ENCODE peak calls at places on chromosome 1, in nine cellular contexts. Z is RWPE1, K is IMR-90, I is H1, O is heart right ventricle, W is heart left ventricle, U is GM13976, G is prostate gland, X is lower leg skin. R is an unnamed sample.

GRCh38 chr1:235006132-235006721 is 122.4 kb downstream of the TOMM20 start:
- DNase-seq in Z (no peak), K (no peak), I (no peak), O (no peak), W (no peak), U (no peak), G (no peak), X (no peak), R (peak)

GRCh38 chr1:198064181-198064580 is 92.6 kb upstream of the NEK7 start:
- DNase-seq in Z (peak), K (peak), I (no peak), O (no peak), W (no peak), U (no peak), G (no peak), X (no peak), R (no peak)

GRCh38 chr1:63522891-63523728 is at the start of the genes EFCAB7 and ITGB3BP:
- DNase-seq in Z (peak), K (peak), I (peak), O (peak), W (peak), U (peak), G (peak), X (peak), R (peak)

GRCh38 chr1:32150847-32151246 is 28.6 kb upstream of the TXLNA start:
- DNase-seq in Z (no peak), K (peak), I (no peak), O (no peak), W (no peak), U (no peak), G (no peak), X (no peak), R (no peak)

GRCh38 chr1:154760469-154760933 is 109.6 kb downstream of the KCNN3 start:
- DNase-seq in Z (peak), K (no peak), I (no peak), O (peak), W (peak), U (peak), G (peak), X (no peak), R (peak)

GRCh38 chr1:54668567-54668966 is 27.0 kb downstream of the MROH7 start:
- DNase-seq in Z (no peak), K (no peak), I (no peak), O (no peak), W (no peak), U (no peak), G (no peak), X (no peak), R (no peak)

GRCh38 chr1:163395767-163396166 is 74.0 kb downstream of the NUF2 start:
- DNase-seq in Z (no peak), K (no peak), I (no peak), O (no peak), W (no peak), U (no peak), G (no peak), X (no peak), R (no peak)

GRCh38 chr1:156080598-156081173 is 1.6 kb downstream of the MEX3A start:
- DNase-seq in Z (no peak), K (no peak), I (no peak), O (no peak), W (no peak), U (no peak), G (no peak), X (no peak), R (no peak)

GRCh38 chr1:58689167-58689566 is 10.7 kb downstream of the MYSM1 start:
- DNase-seq in Z (no peak), K (no peak), I (no peak), O (no peak), W (no peak), U (no peak), G (no peak), X (no peak), R (no peak)

GRCh38 chr1:168521391-168522000 is 22.3 kb downstream of the XCL2 start:
- DNase-seq in Z (no peak), K (no peak), I (no peak), O (no peak), W (no peak), U (no peak), G (no peak), X (no peak), R (no peak)

GRCh38 chr1:219539645-219540254 is 73.2 kb downstream of the ZC3H11B start:
- DNase-seq in Z (no peak), K (no peak), I (no peak), O (no peak), W (no peak), U (no peak), G (no peak), X (no peak), R (no peak)

GRCh38 chr1:181101581-181102226 is 13.2 kb downstream of the IER5 start:
- DNase-seq in Z (no peak), K (peak), I (no peak), O (no peak), W (no peak), U (no peak), G (no peak), X (no peak), R (no peak)

GRCh38 chr1:94183197-94183815 is 54.1 kb downstream of the ARHGAP29 start:
- DNase-seq in Z (no peak), K (no peak), I (no peak), O (no peak), W (no peak), U (no peak), G (no peak), X (no peak), R (no peak)

GRCh38 chr1:110065841-110066240 is 4.6 kb downstream of the ALX3 start:
- DNase-seq in Z (no peak), K (no peak), I (no peak), O (no peak), W (no peak), U (no peak), G (no peak), X (no peak), R (no peak)

GRCh38 chr1:159492575-159493323 is 43.1 kb downstream of the OR10J5 start:
- DNase-seq in Z (peak), K (no peak), I (no peak), O (no peak), W (no peak), U (no peak), G (no peak), X (no peak), R (no peak)

GRCh38 chr1:5565726-5566125 is 426.5 kb downstream of the NPHP4 start:
- DNase-seq in Z (no peak), K (no peak), I (no peak), O (no peak), W (no peak), U (no peak), G (no peak), X (no peak), R (no peak)

GRCh38 chr1:23202263-23202749 is 15.0 kb downstream of the HTR1D start:
- DNase-seq in Z (no peak), K (peak), I (no peak), O (no peak), W (no peak), U (no peak), G (no peak), X (no peak), R (no peak)

GRCh38 chr1:6692956-6693355 is 8.7 kb downstream of the DNAJC11 start:
- DNase-seq in Z (no peak), K (no peak), I (no peak), O (no peak), W (no peak), U (no peak), G (no peak), X (no peak), R (no peak)

GRCh38 chr1:215824245-215824644 is 257.1 kb downstream of the KCTD3 start:
- DNase-seq in Z (no peak), K (peak), I (peak), O (no peak), W (no peak), U (no peak), G (no peak), X (no peak), R (no peak)

GRCh38 chr1:77945345-77945744 is 33.5 kb downstream of the FUBP1 start:
- DNase-seq in Z (no peak), K (no peak), I (no peak), O (no peak), W (no peak), U (no peak), G (no peak), X (no peak), R (no peak)

GRCh38 chr1:119139393-119139792 is 1.1 kb downstream of the WARS2 start:
- DNase-seq in Z (no peak), K (no peak), I (no peak), O (no peak), W (no peak), U (peak), G (no peak), X (no peak), R (peak)

GRCh38 chr1:152495066-152495675 is 15.4 kb upstream of the LCE5A start:
- DNase-seq in Z (no peak), K (no peak), I (no peak), O (no peak), W (no peak), U (peak), G (no peak), X (no peak), R (peak)

GRCh38 chr1:44294588-44295007 is 60.5 kb downstream of the ERI3 start:
- DNase-seq in Z (no peak), K (peak), I (no peak), O (no peak), W (no peak), U (no peak), G (no peak), X (peak), R (no peak)

DNA sequence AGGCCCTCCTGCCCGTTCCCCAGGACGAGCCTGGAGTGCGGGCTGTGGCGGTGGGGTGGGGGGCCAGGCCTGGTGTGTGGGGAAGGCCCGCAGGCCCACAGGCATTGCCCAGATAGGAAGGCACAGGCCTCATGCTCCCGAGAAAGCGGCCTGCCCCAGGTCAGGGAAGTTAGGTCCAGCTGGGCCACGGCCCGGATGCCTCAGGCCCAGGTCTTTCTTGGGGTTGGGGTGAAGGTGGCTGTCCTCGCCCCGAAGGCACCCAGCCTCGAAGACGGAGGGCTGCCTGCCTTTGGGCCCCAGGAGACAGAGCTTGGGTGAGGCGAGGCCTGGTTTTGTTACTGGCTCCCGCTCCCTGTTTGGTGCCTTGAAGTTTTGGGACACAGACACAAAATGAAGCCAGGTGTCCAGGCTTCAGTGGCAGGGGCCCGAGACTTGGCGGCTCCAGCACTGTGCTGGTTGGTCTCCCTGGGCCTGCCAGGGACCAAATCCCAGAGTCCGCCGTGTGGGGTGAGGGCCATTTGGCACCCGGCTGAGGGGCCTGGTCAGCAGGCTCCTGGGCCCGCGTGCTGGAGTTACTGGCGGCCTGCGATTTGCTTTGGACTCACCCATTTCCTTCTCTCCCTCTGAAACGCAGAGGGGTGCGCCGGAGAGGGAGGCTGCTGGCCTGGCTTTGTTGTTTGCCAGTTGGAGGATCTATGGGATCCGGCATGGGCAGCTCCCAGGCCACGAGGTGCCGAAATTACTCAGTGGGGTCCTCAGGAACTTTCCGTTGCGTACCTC is 2.0 kb downstream of the SKI start:
- DNase-seq in Z (peak), K (peak), I (no peak), O (peak), W (peak), U (no peak), G (no peak), X (no peak), R (no peak)
- TF ChIP-seq CTCF in Z (no peak), K (no peak), I (no peak), O (no peak), W (no peak), U (no peak), G (no peak), X (no peak), R (no peak)

GRCh38 chr1:36996106-36996505 is 38.2 kb downstream of the GRIK3 start:
- DNase-seq in Z (no peak), K (no peak), I (no peak), O (no peak), W (no peak), U (no peak), G (no peak), X (no peak), R (no peak)
- TF ChIP-seq CTCF in Z (no peak), K (no peak), I (no peak), O (no peak), W (no peak), U (no peak), G (no peak), X (no peak), R (no peak)

GRCh38 chr1:10629816-10630571 is 155.2 kb downstream of the PEX14 start:
- DNase-seq in Z (no peak), K (no peak), I (no peak), O (no peak), W (no peak), U (no peak), G (no peak), X (no peak), R (no peak)
- TF ChIP-seq CTCF in Z (no peak), K (no peak), I (peak), O (no peak), W (no peak), U (no peak), G (no peak), X (no peak), R (no peak)

GRCh38 chr1:208652300-208653160 is 408.3 kb upstream of the PLXNA2 start:
- DNase-seq in Z (peak), K (peak), I (peak), O (no peak), W (peak), U (peak), G (peak), X (peak), R (peak)

DNA sequence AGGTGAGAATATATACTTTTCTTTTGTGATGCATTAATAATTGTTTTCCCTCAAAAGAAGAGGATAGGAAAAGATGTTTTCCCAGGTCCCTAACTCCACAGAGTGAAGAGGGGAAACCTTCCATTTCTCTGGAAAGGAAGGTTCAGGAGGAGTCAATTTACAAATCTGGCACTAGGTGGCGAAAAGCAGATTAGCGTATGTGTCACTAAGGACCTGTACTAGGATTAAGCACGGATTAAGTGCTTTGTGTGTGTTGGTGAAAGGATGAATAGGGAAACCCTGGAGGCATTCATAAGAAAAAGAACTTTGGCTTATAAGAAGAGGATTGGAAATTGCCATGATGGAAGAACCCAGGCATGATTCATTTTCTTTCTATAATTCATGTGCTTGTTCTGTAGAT is 410.1 kb upstream of the PLXNA2 start:
- DNase-seq in Z (peak), K (no peak), I (no peak), O (no peak), W (no peak), U (peak), G (no peak), X (no peak), R (no peak)
- TF ChIP-seq CTCF in Z (peak), K (peak), I (peak), O (no peak), W (no peak), U (peak), G (peak), X (no peak), R (peak)

GRCh38 chr1:193156826-193157142 is 29.6 kb downstream of the B3GALT2 start:
- DNase-seq in Z (no peak), K (no peak), I (no peak), O (no peak), W (no peak), U (no peak), G (no peak), X (no peak), R (no peak)

GRCh38 chr1:193157360-193157759 is 29.1 kb downstream of the B3GALT2 start:
- DNase-seq in Z (no peak), K (no peak), I (no peak), O (no peak), W (no peak), U (no peak), G (no peak), X (no peak), R (no peak)

DNA sequence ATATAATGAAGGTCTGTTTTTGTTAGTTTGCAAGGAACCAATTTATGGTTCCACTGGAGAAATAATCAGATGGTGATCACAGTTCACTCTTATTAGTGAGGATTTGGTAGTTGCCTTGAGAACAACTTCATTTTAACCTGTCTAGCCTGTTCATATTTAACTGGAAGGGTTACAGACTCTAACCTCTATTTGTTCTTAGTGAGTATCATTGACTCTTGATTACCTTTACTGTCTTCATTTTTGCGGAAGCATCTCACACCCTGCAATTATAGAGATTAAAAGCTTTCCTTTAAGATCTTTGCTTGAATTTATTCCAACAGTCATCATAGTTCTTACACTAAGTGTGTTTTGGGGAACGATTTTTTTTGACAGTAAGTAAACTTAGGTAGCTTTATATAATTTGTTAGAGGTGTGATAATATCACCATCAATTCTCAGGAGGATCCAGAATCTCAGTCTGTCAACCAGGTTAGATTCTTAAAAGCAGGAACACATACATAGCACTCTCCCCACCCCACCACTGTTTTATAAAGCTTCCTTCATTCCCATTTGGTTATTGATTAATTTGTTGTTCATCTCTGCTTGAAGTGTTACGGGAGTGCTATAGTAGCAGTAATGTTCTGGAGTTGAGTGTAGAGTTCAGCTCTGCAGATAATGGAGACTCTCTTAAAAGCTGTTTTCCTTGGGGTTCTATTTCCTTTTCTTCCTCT is 30.1 kb downstream of the B3GALT2 start:
- DNase-seq in Z (no peak), K (no peak), I (no peak), O (no peak), W (no peak), U (no peak), G (no peak), X (no peak), R (no peak)
- TF ChIP-seq CTCF in Z (no peak), K (no peak), I (no peak), O (no peak), W (no peak), U (no peak), G (no peak), X (no peak), R (no peak)

DNA sequence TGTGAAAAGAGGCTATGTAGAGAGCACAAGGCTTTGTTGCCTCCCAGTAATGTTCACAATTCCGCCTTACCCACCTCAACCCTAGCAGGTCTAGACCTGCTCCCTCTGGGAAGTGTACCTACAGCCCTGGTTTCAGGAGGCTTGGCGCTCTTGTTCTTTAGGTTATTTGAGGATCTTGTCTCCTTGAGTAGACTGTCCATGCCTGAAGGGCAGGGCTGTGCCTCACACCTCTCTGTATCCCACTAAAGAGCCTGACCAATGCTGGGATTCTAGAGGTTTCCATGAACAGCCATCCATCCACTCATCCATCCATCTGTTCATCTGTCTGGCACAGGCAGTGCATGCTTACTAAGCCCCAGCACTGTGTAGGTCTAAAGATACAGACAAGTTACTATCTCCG is 1.0 kb downstream of the RAB7B start:
- DNase-seq in Z (peak), K (no peak), I (no peak), O (no peak), W (peak), U (no peak), G (peak), X (peak), R (no peak)
- TF ChIP-seq CTCF in Z (no peak), K (no peak), I (no peak), O (no peak), W (no peak), U (no peak), G (no peak), X (no peak), R (no peak)

DNA sequence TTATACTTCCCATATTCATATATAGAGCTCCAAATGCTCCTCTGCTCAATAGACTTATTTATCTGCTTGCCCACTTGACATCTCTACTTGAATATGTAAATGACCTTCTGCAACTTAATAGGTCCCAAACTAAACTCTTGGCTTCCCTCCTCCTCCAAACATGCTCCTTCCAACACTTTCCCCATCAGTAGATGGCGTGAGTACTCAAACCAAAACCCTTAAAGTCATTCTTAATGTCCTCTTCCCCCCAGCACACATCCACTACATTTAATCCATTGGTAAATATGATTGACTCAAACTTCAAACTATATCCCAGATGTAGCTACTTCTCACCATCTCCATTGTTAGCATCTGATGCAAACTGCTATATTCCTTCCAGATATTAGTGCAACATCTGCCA is 48.5 kb upstream of the PBX1 start:
- DNase-seq in Z (no peak), K (peak), I (no peak), O (no peak), W (no peak), U (no peak), G (no peak), X (no peak), R (no peak)
- TF ChIP-seq CTCF in Z (no peak), K (peak), I (peak), O (peak), W (no peak), U (no peak), G (no peak), X (no peak), R (no peak)

DNA sequence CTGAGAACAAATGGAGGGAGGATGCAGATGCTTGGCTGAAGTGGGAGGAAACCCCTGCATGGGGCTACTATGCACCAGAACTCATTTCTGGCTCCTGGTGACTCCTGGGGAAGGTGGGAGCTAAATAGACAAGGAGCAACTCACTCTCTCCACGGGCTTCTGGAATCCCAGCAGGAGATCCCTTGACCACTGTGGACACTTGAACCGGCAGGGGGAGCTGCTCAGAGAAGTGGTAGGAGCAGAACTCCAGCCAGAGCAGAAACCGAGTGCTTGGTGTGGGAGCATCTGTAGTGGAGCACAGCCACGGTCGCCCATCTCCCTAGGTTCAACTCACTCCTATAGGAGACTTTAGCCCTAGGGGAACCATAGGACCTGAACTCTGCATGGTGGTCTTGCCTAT is 205.6 kb upstream of the GJB5 start:
- DNase-seq in Z (no peak), K (no peak), I (peak), O (no peak), W (no peak), U (no peak), G (peak), X (no peak), R (peak)
- TF ChIP-seq CTCF in Z (no peak), K (no peak), I (peak), O (no peak), W (no peak), U (peak), G (peak), X (no peak), R (no peak)

GRCh38 chr1:49036700-49037099 is 260.0 kb upstream of the BEND5 start:
- DNase-seq in Z (no peak), K (no peak), I (no peak), O (no peak), W (no peak), U (no peak), G (no peak), X (no peak), R (no peak)
- TF ChIP-seq CTCF in Z (no peak), K (no peak), I (no peak), O (no peak), W (no peak), U (no peak), G (no peak), X (no peak), R (no peak)

R was measured in activated CD8-positive, alpha-beta T cell treated with anti-CD3 and anti-CD28 coated beads for 36 hours.